ENCODE peak calls at places on chromosome 13, in seven cellular contexts. One of them, this sample, is unnamed. For H3K27me3, the result is how much of the 10 kb centered on the place peaks cover.

GRCh38 chr13:112263152-112263551 is 113.0 kb upstream of the SPACA7 start:
- DNase-seq in GM23338: no peak
- DNase-seq in heart right ventricle: no peak
- DNase-seq in H1: no peak
- DNase-seq in cardiac muscle cell: no peak
- DNase-seq in mesendoderm: no peak
- DNase-seq in thoracic aorta: no peak
- DNase-seq in this sample: no peak

GRCh38 chr13:110950356-110950755 is 35.5 kb upstream of the ANKRD10 start:
- DNase-seq in thoracic aorta: no peak
- DNase-seq in heart right ventricle: no peak
- DNase-seq in cardiac muscle cell: no peak
- DNase-seq in mesendoderm: no peak
- DNase-seq in H1: no peak
- DNase-seq in GM23338: no peak
- DNase-seq in this sample: no peak

GRCh38 chr13:26425439-26426358 is 131.8 kb upstream of the WASF3 start:
- DNase-seq in mesendoderm: no peak
- DNase-seq in GM23338: no peak
- DNase-seq in H1: no peak
- DNase-seq in cardiac muscle cell: no peak
- DNase-seq in heart right ventricle: peak
- DNase-seq in thoracic aorta: no peak
- DNase-seq in this sample: no peak

GRCh38 chr13:77492982-77493381 is 42.5 kb upstream of the SCEL start:
- DNase-seq in heart right ventricle: no peak
- DNase-seq in GM23338: no peak
- DNase-seq in mesendoderm: peak
- DNase-seq in H1: no peak
- DNase-seq in thoracic aorta: no peak
- DNase-seq in cardiac muscle cell: peak
- DNase-seq in this sample: no peak

GRCh38 chr13:111516712-111517640 is 196.5 kb downstream of the TEX29 start:
- DNase-seq in GM23338: no peak
- DNase-seq in thoracic aorta: no peak
- DNase-seq in H1: no peak
- DNase-seq in mesendoderm: no peak
- DNase-seq in cardiac muscle cell: no peak
- DNase-seq in heart right ventricle: no peak
- DNase-seq in this sample: no peak

GRCh38 chr13:101399365-101399764 is 16.9 kb downstream of the NALCN start:
- DNase-seq in GM23338: no peak
- DNase-seq in heart right ventricle: no peak
- DNase-seq in H1: no peak
- DNase-seq in cardiac muscle cell: no peak
- DNase-seq in thoracic aorta: no peak
- DNase-seq in mesendoderm: no peak
- DNase-seq in this sample: no peak

GRCh38 chr13:51000576-51001260 is 91.1 kb downstream of the RNASEH2B start:
- DNase-seq in H1: no peak
- DNase-seq in heart right ventricle: no peak
- DNase-seq in cardiac muscle cell: no peak
- DNase-seq in GM23338: no peak
- DNase-seq in thoracic aorta: no peak
- DNase-seq in mesendoderm: no peak
- DNase-seq in this sample: no peak

GRCh38 chr13:113923376-113924063 is 50.4 kb downstream of the C13orf46 start:
- DNase-seq in cardiac muscle cell: no peak
- DNase-seq in heart right ventricle: no peak
- DNase-seq in H1: no peak
- DNase-seq in GM23338: no peak
- DNase-seq in thoracic aorta: no peak
- DNase-seq in mesendoderm: no peak
- DNase-seq in this sample: no peak

GRCh38 chr13:94168784-94169512 is 310.5 kb downstream of the DCT start:
- DNase-seq in mesendoderm: no peak
- DNase-seq in heart right ventricle: no peak
- DNase-seq in cardiac muscle cell: no peak
- DNase-seq in H1: no peak
- DNase-seq in thoracic aorta: no peak
- DNase-seq in GM23338: no peak
- DNase-seq in this sample: no peak

GRCh38 chr13:48222358-48223015 is 10.5 kb upstream of the ITM2B start:
- DNase-seq in mesendoderm: no peak
- DNase-seq in cardiac muscle cell: no peak
- DNase-seq in thoracic aorta: no peak
- DNase-seq in H1: no peak
- DNase-seq in heart right ventricle: no peak
- DNase-seq in GM23338: no peak
- DNase-seq in this sample: no peak

GRCh38 chr13:95553614-95554385 is 1.3 kb downstream of the CLDN10 start:
- DNase-seq in mesendoderm: peak
- DNase-seq in H1: no peak
- DNase-seq in GM23338: peak
- DNase-seq in cardiac muscle cell: peak
- DNase-seq in heart right ventricle: no peak
- DNase-seq in thoracic aorta: no peak
- DNase-seq in this sample: no peak

DNA sequence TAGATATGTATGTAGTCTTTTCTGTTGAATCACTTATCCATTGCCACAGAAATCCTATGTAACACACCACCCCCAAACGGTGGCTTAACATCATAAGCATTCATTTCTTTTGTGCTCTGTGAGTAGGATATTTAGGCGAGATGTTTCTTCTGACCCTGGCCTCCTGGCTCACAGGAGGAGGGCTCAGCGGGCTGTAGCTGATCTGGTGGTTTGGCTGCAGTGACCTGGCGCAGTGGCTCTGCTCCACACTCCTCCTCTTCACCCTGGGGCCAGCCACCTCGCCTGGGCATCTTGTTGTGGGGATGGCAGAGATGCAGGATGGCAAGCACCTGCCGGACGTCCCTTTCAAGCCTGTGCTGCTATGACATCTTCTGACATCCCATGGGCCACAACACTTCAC is 147.1 kb upstream of the IRS2 start:
- DNase-seq in GM23338: no peak
- DNase-seq in H1: no peak
- DNase-seq in heart right ventricle: no peak
- DNase-seq in thoracic aorta: no peak
- DNase-seq in cardiac muscle cell: no peak
- DNase-seq in mesendoderm: no peak
- DNase-seq in this sample: no peak
- H3K27me3 ChIP-seq in GM23338: under half
- H3K27me3 ChIP-seq in H1: under half
- H3K27me3 ChIP-seq in heart right ventricle: under half
- H3K27me3 ChIP-seq in thoracic aorta: under half
- H3K27me3 ChIP-seq in cardiac muscle cell: under half
- H3K27me3 ChIP-seq in mesendoderm: under half
- H3K27me3 ChIP-seq in this sample: under half

GRCh38 chr13:25227690-25228089 is 55.6 kb upstream of the AMER2 start:
- DNase-seq in cardiac muscle cell: no peak
- DNase-seq in GM23338: no peak
- DNase-seq in mesendoderm: no peak
- DNase-seq in H1: no peak
- DNase-seq in heart right ventricle: no peak
- DNase-seq in thoracic aorta: no peak
- DNase-seq in this sample: no peak
- H3K27me3 ChIP-seq in cardiac muscle cell: under half
- H3K27me3 ChIP-seq in GM23338: under half
- H3K27me3 ChIP-seq in mesendoderm: under half
- H3K27me3 ChIP-seq in H1: under half
- H3K27me3 ChIP-seq in heart right ventricle: under half
- H3K27me3 ChIP-seq in thoracic aorta: under half
- H3K27me3 ChIP-seq in this sample: under half

GRCh38 chr13:78607409-78608253 is 4.3 kb upstream of the POU4F1 start:
- DNase-seq in cardiac muscle cell: no peak
- DNase-seq in thoracic aorta: no peak
- DNase-seq in H1: no peak
- DNase-seq in GM23338: peak
- DNase-seq in mesendoderm: peak
- DNase-seq in heart right ventricle: no peak
- DNase-seq in this sample: no peak

GRCh38 chr13:78606471-78607408 is 3.4 kb upstream of the POU4F1 start:
- DNase-seq in cardiac muscle cell: no peak
- DNase-seq in mesendoderm: peak
- DNase-seq in GM23338: peak
- DNase-seq in thoracic aorta: no peak
- DNase-seq in H1: no peak
- DNase-seq in heart right ventricle: no peak
- DNase-seq in this sample: no peak

GRCh38 chr13:78602561-78603239 is 652 bp downstream of the POU4F1 start:
- DNase-seq in H1: no peak
- DNase-seq in mesendoderm: no peak
- DNase-seq in thoracic aorta: no peak
- DNase-seq in cardiac muscle cell: no peak
- DNase-seq in GM23338: peak
- DNase-seq in heart right ventricle: no peak
- DNase-seq in this sample: no peak

GRCh38 chr13:78603240-78603947 is at the start of gene POU4F1:
- DNase-seq in thoracic aorta: no peak
- DNase-seq in cardiac muscle cell: peak
- DNase-seq in GM23338: peak
- DNase-seq in mesendoderm: peak
- DNase-seq in H1: no peak
- DNase-seq in heart right ventricle: no peak
- DNase-seq in this sample: no peak

GRCh38 chr13:78604782-78605611 is 1.6 kb upstream of the POU4F1 start:
- DNase-seq in thoracic aorta: no peak
- DNase-seq in cardiac muscle cell: no peak
- DNase-seq in H1: no peak
- DNase-seq in GM23338: peak
- DNase-seq in mesendoderm: peak
- DNase-seq in heart right ventricle: no peak
- DNase-seq in this sample: no peak
- H3K27me3 ChIP-seq in thoracic aorta: half or more
- H3K27me3 ChIP-seq in cardiac muscle cell: half or more
- H3K27me3 ChIP-seq in H1: half or more
- H3K27me3 ChIP-seq in GM23338: half or more
- H3K27me3 ChIP-seq in mesendoderm: half or more
- H3K27me3 ChIP-seq in heart right ventricle: half or more
- H3K27me3 ChIP-seq in this sample: half or more

GRCh38 chr13:47213057-47213456 is 316.2 kb upstream of the HTR2A start:
- DNase-seq in GM23338: no peak
- DNase-seq in mesendoderm: no peak
- DNase-seq in heart right ventricle: no peak
- DNase-seq in thoracic aorta: no peak
- DNase-seq in H1: no peak
- DNase-seq in cardiac muscle cell: no peak
- DNase-seq in this sample: no peak
- H3K27me3 ChIP-seq in GM23338: under half
- H3K27me3 ChIP-seq in mesendoderm: under half
- H3K27me3 ChIP-seq in heart right ventricle: under half
- H3K27me3 ChIP-seq in thoracic aorta: under half
- H3K27me3 ChIP-seq in H1: under half
- H3K27me3 ChIP-seq in cardiac muscle cell: under half
- H3K27me3 ChIP-seq in this sample: under half

GRCh38 chr13:27830010-27830409 is 37.7 kb downstream of the GSX1 start:
- DNase-seq in thoracic aorta: peak
- DNase-seq in heart right ventricle: peak
- DNase-seq in H1: no peak
- DNase-seq in GM23338: peak
- DNase-seq in mesendoderm: peak
- DNase-seq in cardiac muscle cell: peak
- DNase-seq in this sample: no peak

GRCh38 chr13:27827646-27828045 is 35.4 kb downstream of the GSX1 start:
- DNase-seq in thoracic aorta: no peak
- DNase-seq in GM23338: no peak
- DNase-seq in heart right ventricle: no peak
- DNase-seq in H1: no peak
- DNase-seq in cardiac muscle cell: no peak
- DNase-seq in mesendoderm: no peak
- DNase-seq in this sample: no peak

GRCh38 chr13:27825153-27825552 is 32.9 kb downstream of the GSX1 start:
- DNase-seq in heart right ventricle: no peak
- DNase-seq in H1: no peak
- DNase-seq in GM23338: peak
- DNase-seq in thoracic aorta: no peak
- DNase-seq in mesendoderm: no peak
- DNase-seq in cardiac muscle cell: no peak
- DNase-seq in this sample: no peak

GRCh38 chr13:27824121-27824520 is 31.8 kb downstream of the GSX1 start:
- DNase-seq in H1: no peak
- DNase-seq in heart right ventricle: no peak
- DNase-seq in thoracic aorta: no peak
- DNase-seq in GM23338: no peak
- DNase-seq in mesendoderm: no peak
- DNase-seq in cardiac muscle cell: no peak
- DNase-seq in this sample: no peak

GRCh38 chr13:27826379-27827353 is 34.4 kb downstream of the GSX1 start:
- DNase-seq in H1: peak
- DNase-seq in mesendoderm: peak
- DNase-seq in thoracic aorta: peak
- DNase-seq in cardiac muscle cell: peak
- DNase-seq in GM23338: peak
- DNase-seq in heart right ventricle: peak
- DNase-seq in this sample: peak
- H3K27me3 ChIP-seq in H1: half or more
- H3K27me3 ChIP-seq in mesendoderm: under half
- H3K27me3 ChIP-seq in thoracic aorta: under half
- H3K27me3 ChIP-seq in cardiac muscle cell: half or more
- H3K27me3 ChIP-seq in GM23338: half or more
- H3K27me3 ChIP-seq in heart right ventricle: half or more
- H3K27me3 ChIP-seq in this sample: half or more

GRCh38 chr13:30934381-30934780 is 1.9 kb downstream of the TEX26 start:
- DNase-seq in cardiac muscle cell: peak
- DNase-seq in GM23338: peak
- DNase-seq in H1: no peak
- DNase-seq in mesendoderm: peak
- DNase-seq in heart right ventricle: no peak
- DNase-seq in thoracic aorta: no peak
- DNase-seq in this sample: peak
- H3K27me3 ChIP-seq in cardiac muscle cell: under half
- H3K27me3 ChIP-seq in GM23338: under half
- H3K27me3 ChIP-seq in H1: under half
- H3K27me3 ChIP-seq in mesendoderm: under half
- H3K27me3 ChIP-seq in heart right ventricle: under half
- H3K27me3 ChIP-seq in thoracic aorta: under half
- H3K27me3 ChIP-seq in this sample: under half

This sample was measured in NT2/D1.